ENCODE peak calls at places on chromosomes 7 and 10, in six cellular contexts. P is fibroblast of mammary gland, M is NCI-H1694, J is ACHN, W is upper lobe of right lung, D is tibial artery. U is an unnamed sample.

GRCh38 chr7:25967278-25968204 is 184.5 kb upstream of the NFE2L3 start:
- DNase-seq in P (no peak), M (no peak), J (no peak), W (no peak), D (no peak), U (no peak)

GRCh38 chr7:23410446-23411183 is 59.7 kb downstream of the IGF2BP3 start:
- DNase-seq in P (no peak), M (no peak), J (no peak), W (no peak), D (no peak), U (no peak)

GRCh38 chr10:70582793-70583700 is 19.5 kb downstream of the PRF1 start:
- DNase-seq in P (no peak), M (no peak), J (no peak), W (peak; percentile 41), D (peak; percentile 3), U (no peak)

GRCh38 chr10:12854988-12855387 is 146.5 kb downstream of the CCDC3 start:
- DNase-seq in P (no peak), M (no peak), J (no peak), W (no peak), D (no peak), U (no peak)

GRCh38 chr7:150432915-150433892 is 17.2 kb upstream of the GIMAP8 start:
- DNase-seq in P (no peak), M (no peak), J (no peak), W (peak; percentile 31), D (no peak), U (no peak)

GRCh38 chr10:94324609-94325233 is 38.0 kb downstream of the NOC3L start:
- DNase-seq in P (no peak), M (no peak), J (no peak), W (no peak), D (no peak), U (no peak)

GRCh38 chr10:6045600-6046457 is 16.3 kb downstream of the IL2RA start:
- DNase-seq in P (no peak), M (no peak), J (no peak), W (no peak), D (no peak), U (no peak)

GRCh38 chr7:94439893-94440381 is 45.2 kb downstream of the COL1A2 start:
- DNase-seq in P (peak; percentile 8), M (no peak), J (no peak), W (no peak), D (no peak), U (peak; percentile 45)

GRCh38 chr10:80517416-80518142 is 20.1 kb upstream of the SH2D4B start:
- DNase-seq in P (no peak), M (no peak), J (no peak), W (no peak), D (peak; percentile 27), U (no peak)

GRCh38 chr10:26269754-26270153 is 53.2 kb downstream of the GAD2 start:
- DNase-seq in P (peak; percentile 33), M (peak; percentile 12), J (peak; percentile 50), W (no peak), D (no peak), U (no peak)

GRCh38 chr7:151051108-151051507 is 2.8 kb downstream of the ASIC3 start:
- DNase-seq in P (peak; percentile 61), M (no peak), J (peak; percentile 77), W (peak; percentile 79), D (no peak), U (peak; percentile 77)

GRCh38 chr7:29139191-29139590 is 7.1 kb downstream of the CPVL start:
- DNase-seq in P (peak; percentile 28), M (no peak), J (no peak), W (no peak), D (no peak), U (no peak)

GRCh38 chr10:132131581-132132250 is 55.0 kb upstream of the DPYSL4 start:
- DNase-seq in P (no peak), M (no peak), J (no peak), W (peak; percentile 51), D (no peak), U (no peak)

GRCh38 chr10:59644841-59645240 is 64.8 kb downstream of the SLC16A9 start:
- DNase-seq in P (no peak), M (no peak), J (no peak), W (no peak), D (no peak), U (no peak)

GRCh38 chr7:83413831-83414230 is 235.1 kb downstream of the SEMA3E start:
- DNase-seq in P (peak; percentile 25), M (peak; percentile 13), J (no peak), W (no peak), D (no peak), U (no peak)

GRCh38 chr7:101308245-101309085 is 13.1 kb downstream of the IFT22 start:
- DNase-seq in P (peak; percentile 41), M (no peak), J (peak; percentile 88), W (peak; percentile 90), D (no peak), U (no peak)

GRCh38 chr10:112295853-112296830 is 12.9 kb downstream of the TECTB start:
- DNase-seq in P (peak; percentile 36), M (no peak), J (no peak), W (no peak), D (no peak), U (peak; percentile 71)

GRCh38 chr7:28674359-28674782 is 262.1 kb downstream of the CREB5 start:
- DNase-seq in P (peak; percentile 25), M (no peak), J (peak; percentile 28), W (no peak), D (no peak), U (peak; percentile 7)

GRCh38 chr10:124802313-124802675 is 675 bp downstream of the ABRAXAS2 start:
- DNase-seq in P (no peak), M (no peak), J (no peak), W (no peak), D (no peak), U (no peak)

GRCh38 chr7:151254316-151254715 is 5.8 kb upstream of the SMARCD3 start:
- DNase-seq in P (no peak), M (no peak), J (no peak), W (no peak), D (no peak), U (no peak)

GRCh38 chr7:149329265-149329664 is 67.3 kb downstream of the ZNF783 start:
- DNase-seq in P (no peak), M (no peak), J (no peak), W (no peak), D (no peak), U (no peak)